ENCODE peak calls at places on chromosomes 5 and 9, in six cellular contexts. K is fibroblast of lung, Z is HFF-Myc, I is lower lobe of right lung, R is cardiac fibroblast, F is neural progenitor cell. S is an unnamed sample.

GRCh38 chr5:32908646-32909045 is 197.5 kb downstream of the NPR3 start:
- DNase-seq in Z (no peak), I (no peak), R (no peak), K (peak), F (no peak), S (no peak)

GRCh38 chr5:76799588-76799987 is 19.2 kb upstream of the F2RL1 start:
- DNase-seq in I (no peak), F (no peak), K (no peak), Z (no peak), R (no peak), S (no peak)

GRCh38 chr5:128144491-128144890 is 60.9 kb downstream of the SLC12A2 start:
- DNase-seq in K (peak), R (no peak), I (no peak), Z (no peak), F (no peak), S (no peak)

GRCh38 chr5:18745988-18746615 is 1111.8 kb downstream of the TAF11L14 start:
- DNase-seq in Z (no peak), K (no peak), I (no peak), F (no peak), R (no peak), S (peak)

GRCh38 chr5:151074557-151074956 is 6.3 kb downstream of the TNIP1 start:
- DNase-seq in R (no peak), F (no peak), K (no peak), I (no peak), Z (no peak), S (no peak)

GRCh38 chr5:100131161-100131560 is 404.0 kb upstream of the FAM174A start:
- DNase-seq in R (no peak), Z (no peak), K (peak), I (no peak), F (no peak), S (no peak)

GRCh38 chr9:21812415-21812814 is 10.0 kb downstream of the MTAP start:
- DNase-seq in I (no peak), Z (no peak), R (peak), K (peak), F (no peak), S (no peak)

GRCh38 chr5:143554194-143554717 is 150.8 kb upstream of the NR3C1 start:
- DNase-seq in R (peak), F (no peak), I (no peak), Z (peak), K (peak), S (no peak)

GRCh38 chr9:92735907-92736600 is 28.6 kb downstream of the BICD2 start:
- DNase-seq in R (no peak), K (no peak), F (no peak), Z (no peak), I (no peak), S (no peak)

GRCh38 chr9:95167998-95168397 is 149.5 kb downstream of the FANCC start:
- DNase-seq in R (peak), Z (peak), F (peak), K (peak), I (no peak), S (peak)

GRCh38 chr9:84759300-84759750 is 89.8 kb downstream of the NTRK2 start:
- DNase-seq in Z (no peak), I (no peak), K (no peak), R (no peak), F (no peak), S (peak)

GRCh38 chr5:81125959-81126358 is 107.2 kb upstream of the CKMT2 start:
- DNase-seq in F (no peak), R (no peak), K (no peak), I (peak), Z (no peak), S (no peak)

GRCh38 chr5:95934207-95934804 is 27.3 kb downstream of the ELL2 start:
- DNase-seq in I (no peak), R (no peak), Z (no peak), F (no peak), K (no peak), S (no peak)

GRCh38 chr9:136865768-136866103 is 372 bp downstream of the EDF1 start:
- DNase-seq in K (no peak), R (no peak), F (no peak), Z (no peak), I (peak), S (no peak)

GRCh38 chr5:140611020-140611521 is 21.9 kb downstream of the CD14 start:
- DNase-seq in K (peak), F (no peak), R (peak), I (no peak), Z (no peak), S (no peak)

GRCh38 chr5:174999581-174999980 is 275.2 kb downstream of the MSX2 start:
- DNase-seq in F (no peak), R (no peak), Z (no peak), K (no peak), I (no peak), S (no peak)

GRCh38 chr5:165321912-165322311 is 1816.5 kb downstream of the MAT2B start:
- DNase-seq in R (peak), F (no peak), Z (no peak), K (peak), I (no peak), S (no peak)

GRCh38 chr9:2297771-2298170 is 282.6 kb downstream of the SMARCA2 start:
- DNase-seq in Z (no peak), F (no peak), R (no peak), K (no peak), I (no peak), S (no peak)

GRCh38 chr9:130041648-130042405 is 1.2 kb downstream of the FNBP1 start:
- DNase-seq in I (no peak), R (peak), Z (no peak), F (peak), K (peak), S (no peak)

GRCh38 chr9:8718121-8718725 is 918.6 kb upstream of the DMAC1 start:
- DNase-seq in R (peak), I (no peak), Z (no peak), F (peak), K (peak), S (no peak)

DNA sequence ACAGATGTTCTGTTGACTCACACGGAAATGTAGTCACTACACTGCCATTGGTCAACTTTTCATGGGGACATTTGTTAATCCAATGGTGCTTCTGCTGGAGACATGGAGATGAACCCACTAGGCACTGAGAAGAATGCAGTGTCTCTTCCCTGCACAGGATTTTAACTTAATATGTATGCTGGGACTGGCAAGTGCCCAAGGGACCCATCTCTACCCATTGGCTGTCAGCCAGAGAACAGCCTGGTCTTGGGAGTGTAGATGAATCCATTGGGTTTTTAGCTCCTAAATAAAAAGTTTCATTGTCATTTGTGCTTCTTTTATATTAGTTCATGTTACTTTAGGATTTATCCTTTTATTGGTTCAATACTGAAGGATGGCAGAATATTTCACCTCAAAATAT is 195.8 kb upstream of the CDH6 start:
- DNase-seq in K (no peak), F (no peak), I (no peak), Z (no peak), R (no peak), S (no peak)
- H3K4me3 ChIP-seq in K (no peak), F (no peak), I (no peak), Z (no peak), R (no peak), S (no peak)

GRCh38 chr9:103942652-103943051 is 151.5 kb upstream of the SMC2 start:
- DNase-seq in F (no peak), K (no peak), Z (no peak), I (no peak), R (no peak), S (no peak)
- H3K4me3 ChIP-seq in F (no peak), K (no peak), Z (no peak), I (no peak), R (no peak), S (no peak)

GRCh38 chr9:133933426-133934026 is 58.6 kb downstream of the VAV2 start:
- DNase-seq in K (no peak), R (no peak), F (no peak), I (no peak), Z (no peak), S (no peak)

GRCh38 chr9:133934512-133935221 is 57.5 kb downstream of the VAV2 start:
- DNase-seq in K (peak), R (peak), I (no peak), Z (no peak), F (no peak), S (no peak)

GRCh38 chr9:133937120-133937519 is 55.0 kb downstream of the VAV2 start:
- DNase-seq in I (no peak), K (peak), R (no peak), F (no peak), Z (no peak), S (no peak)

GRCh38 chr9:133938086-133938485 is 54.0 kb downstream of the VAV2 start:
- DNase-seq in F (no peak), K (no peak), Z (no peak), R (no peak), I (no peak), S (no peak)

GRCh38 chr9:133935328-133936040 is 56.6 kb downstream of the VAV2 start:
- DNase-seq in I (no peak), R (peak), Z (no peak), F (no peak), K (peak), S (no peak)
- H3K4me3 ChIP-seq in I (no peak), R (no peak), Z (no peak), F (no peak), K (no peak), S (no peak)

GRCh38 chr9:15298362-15298761 is 8.7 kb downstream of the TTC39B start:
- DNase-seq in F (no peak), I (no peak), R (no peak), K (no peak), Z (no peak), S (no peak)

GRCh38 chr9:15293727-15294405 is 13.2 kb downstream of the TTC39B start:
- DNase-seq in R (peak), F (no peak), I (no peak), Z (no peak), K (no peak), S (no peak)

GRCh38 chr9:15299374-15299939 is 7.6 kb downstream of the TTC39B start:
- DNase-seq in K (no peak), R (no peak), I (no peak), F (no peak), Z (no peak), S (peak)

GRCh38 chr9:15293084-15293483 is 13.9 kb downstream of the TTC39B start:
- DNase-seq in R (no peak), K (no peak), Z (no peak), I (no peak), F (no peak), S (no peak)

DNA sequence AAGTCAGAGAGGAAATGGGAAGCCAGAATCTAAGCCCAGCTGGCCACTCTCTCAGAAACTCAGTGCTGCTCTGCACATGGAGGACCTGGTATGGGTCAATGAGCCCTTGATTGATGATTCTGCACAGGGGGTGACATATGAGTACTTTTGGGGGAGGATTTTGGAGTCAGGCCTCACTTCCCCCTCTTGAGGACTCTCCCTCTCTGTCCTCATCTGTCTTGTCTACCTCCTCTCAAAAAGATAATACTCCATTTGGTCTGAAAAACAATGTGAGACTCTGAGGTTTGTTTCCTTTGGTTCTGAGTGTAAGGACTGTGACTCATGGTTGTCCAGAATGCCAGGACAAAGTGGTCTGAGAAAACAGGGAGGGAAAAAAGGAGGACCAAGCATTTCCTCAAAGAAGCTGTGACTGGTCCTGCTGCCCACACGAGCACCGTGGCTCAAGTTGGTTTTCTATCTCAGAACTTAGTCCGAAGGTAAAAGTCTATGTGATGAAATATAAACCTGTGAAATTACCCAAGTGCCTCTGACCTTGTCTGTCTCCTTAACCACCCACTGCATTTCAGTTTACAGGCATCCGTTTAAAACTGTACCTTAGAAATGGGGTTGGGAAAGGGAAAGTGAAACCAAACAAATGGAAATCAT is 11.1 kb downstream of the TTC39B start:
- DNase-seq in Z (no peak), K (peak), I (no peak), F (no peak), R (peak), S (peak)
- H3K4me3 ChIP-seq in Z (peak), K (peak), I (peak), F (no peak), R (peak), S (peak)

DNA sequence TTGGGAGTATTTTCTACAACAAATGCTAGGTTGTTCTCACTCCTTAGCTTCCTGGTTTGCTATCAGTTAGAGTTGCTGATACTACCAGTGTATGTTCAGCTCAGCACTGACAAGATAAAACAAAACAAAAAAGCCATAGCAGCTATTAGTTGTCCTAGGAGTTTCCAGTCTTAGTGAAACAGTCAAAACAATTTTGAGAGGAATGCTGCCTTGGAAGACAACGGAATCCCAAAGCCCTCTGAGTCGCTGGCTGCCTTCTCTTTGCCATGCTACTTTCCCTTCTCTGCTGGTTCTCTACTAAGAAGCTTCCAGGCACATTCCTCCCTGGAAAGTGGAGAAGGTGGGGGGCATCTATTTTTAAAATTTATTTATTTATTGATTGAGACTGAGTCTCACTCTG is 5.4 kb upstream of the CREBRF start:
- DNase-seq in R (no peak), Z (no peak), I (no peak), F (no peak), K (no peak), S (no peak)
- H3K4me3 ChIP-seq in R (no peak), Z (no peak), I (no peak), F (no peak), K (no peak), S (no peak)

GRCh38 chr9:20621553-20622329 is 558 bp downstream of the MLLT3 start:
- DNase-seq in I (peak), R (peak), F (peak), K (peak), Z (peak), S (peak)

GRCh38 chr9:20616808-20617207 is 5.5 kb downstream of the MLLT3 start:
- DNase-seq in R (no peak), K (no peak), F (no peak), Z (no peak), I (no peak), S (no peak)

GRCh38 chr9:20620658-20621552 is 1.4 kb downstream of the MLLT3 start:
- DNase-seq in I (peak), Z (no peak), R (peak), F (peak), K (peak), S (peak)

GRCh38 chr9:20618361-20618799 is 3.9 kb downstream of the MLLT3 start:
- DNase-seq in F (no peak), Z (no peak), K (peak), I (no peak), R (peak), S (no peak)

GRCh38 chr9:20619492-20619860 is 2.8 kb downstream of the MLLT3 start:
- DNase-seq in Z (no peak), K (no peak), I (no peak), F (no peak), R (no peak), S (no peak)
- H3K4me3 ChIP-seq in Z (peak), K (peak), I (peak), F (no peak), R (peak), S (peak)